ENCODE peak calls at places on chromosome 16, in six cellular contexts. M, X, C, E, G and W are unnamed samples.

GRCh38 chr16:15732416-15732815 is 82.4 kb downstream of the NDE1 start:
- DNase-seq in G (peak), M (no peak), X (no peak), C (no peak), E (no peak), W (peak)

GRCh38 chr16:88570691-88571092 is 489 bp downstream of the ZC3H18 start:
- DNase-seq in G (no peak), X (no peak), E (no peak), M (no peak), C (peak), W (no peak)

GRCh38 chr16:19488213-19488640 is 33.7 kb downstream of the GDE1 start:
- DNase-seq in G (no peak), E (no peak), M (no peak), C (no peak), X (no peak), W (no peak)

GRCh38 chr16:14181371-14182050 is 110.4 kb downstream of the MRTFB start:
- DNase-seq in M (no peak), G (peak), E (no peak), C (peak), X (no peak), W (peak)

GRCh38 chr16:16025214-16025968 is 76.0 kb downstream of the ABCC1 start:
- DNase-seq in E (peak), C (peak), X (no peak), M (no peak), G (peak), W (peak)

GRCh38 chr16:88773812-88774291 is 11.2 kb downstream of the PIEZO1 start:
- DNase-seq in M (no peak), G (peak), C (peak), E (no peak), X (peak), W (peak)

GRCh38 chr16:67883872-67884261 is 818 bp upstream of the NRN1L start:
- DNase-seq in G (no peak), M (peak), X (peak), E (peak), C (peak), W (peak)

GRCh38 chr16:22638393-22639206 is 127.9 kb downstream of the NPIPB5 start:
- DNase-seq in E (no peak), G (peak), X (no peak), C (peak), M (no peak), W (no peak)

GRCh38 chr16:56580391-56581048 is 8.8 kb upstream of the MT3 start:
- DNase-seq in X (no peak), M (no peak), E (no peak), G (no peak), C (no peak), W (no peak)